ENCODE peak calls at places on chromosomes 13 and 19, in four cellular contexts. D is T-helper 17 cell; I is stimulated activated CD4-positive, alpha-beta T cell treated with anti-CD3 and anti-CD28 coated beads, Interleukin-4, amount 100 ng/mL, for 48 hours; Q is LHCN-M2. R is an unnamed sample.

GRCh38 chr19:40390084-40390742 is at the start of gene HIPK4:
- DNase-seq in D (no peak), Q (no peak), I (no peak), R (no peak)

GRCh38 chr19:27776020-27776419 is 1436.9 kb downstream of the UQCRFS1 start:
- DNase-seq in D (no peak), Q (peak; percentile 42), I (no peak), R (no peak)

GRCh38 chr19:28646629-28647028 is 566.3 kb downstream of the UQCRFS1 start:
- DNase-seq in I (no peak), D (no peak), Q (no peak), R (no peak)

GRCh38 chr13:54950546-54950945 is 1921.9 kb downstream of the OLFM4 start:
- DNase-seq in I (no peak), Q (no peak), D (no peak), R (no peak)

GRCh38 chr13:54433511-54434206 is 1405.0 kb downstream of the OLFM4 start:
- DNase-seq in Q (no peak), I (no peak), D (no peak), R (no peak)

GRCh38 chr19:48698046-48698445 is 2.3 kb downstream of the FUT2 start:
- DNase-seq in I (no peak), D (no peak), Q (peak; percentile 78), R (no peak)

GRCh38 chr13:60427285-60427684 is 30.3 kb downstream of the TDRD3 start:
- DNase-seq in D (no peak), I (no peak), Q (no peak), R (no peak)

GRCh38 chr19:38004505-38005223 is 97.7 kb downstream of the SIPA1L3 start:
- DNase-seq in I (no peak), Q (peak; percentile 98), D (no peak), R (no peak)

GRCh38 chr13:106450991-106451390 is 84.5 kb downstream of the EFNB2 start:
- DNase-seq in I (no peak), D (no peak), Q (no peak), R (no peak)

GRCh38 chr13:83221813-83222241 is 660.4 kb downstream of the SLITRK1 start:
- DNase-seq in Q (peak; percentile 83), D (no peak), I (no peak), R (no peak)

GRCh38 chr19:38849746-38850230 is at the start of gene HNRNPL:
- DNase-seq in D (peak; percentile 99), I (peak; percentile 98), Q (no peak), R (peak; percentile 99)

GRCh38 chr19:10724573-10725071 is 6.7 kb downstream of the DNM2 start:
- DNase-seq in Q (no peak), D (no peak), I (no peak), R (no peak)

GRCh38 chr13:43239441-43239840 is 216.1 kb downstream of the DNAJC15 start:
- DNase-seq in Q (no peak), D (no peak), I (no peak), R (no peak)

GRCh38 chr13:27018882-27019281 is 152.7 kb downstream of the USP12 start:
- DNase-seq in D (no peak), Q (no peak), I (no peak), R (no peak)

GRCh38 chr13:105058517-105058916 is 1476.9 kb downstream of the EFNB2 start:
- DNase-seq in I (no peak), Q (no peak), D (no peak), R (no peak)

GRCh38 chr13:114100446-114101320 is 31.7 kb downstream of the RASA3 start:
- DNase-seq in D (no peak), Q (no peak), I (no peak), R (no peak)

GRCh38 chr13:42720116-42720857 is 61.1 kb upstream of the FAM216B start:
- DNase-seq in I (peak; percentile 2), Q (peak; percentile 91), D (no peak), R (no peak)

GRCh38 chr19:41958367-41959055 is 610 bp downstream of the RABAC1 start:
- DNase-seq in D (peak; percentile 70), Q (peak; percentile 38), I (peak; percentile 87), R (peak; percentile 85)

GRCh38 chr13:44136693-44137268 is 236.8 kb upstream of the SERP2 start:
- DNase-seq in Q (peak; percentile 28), D (no peak), I (no peak), R (no peak)

GRCh38 chr19:21197589-21198295 is 55.9 kb downstream of the ZNF431 start:
- DNase-seq in I (no peak), D (no peak), Q (no peak), R (no peak)

GRCh38 chr19:40341601-40342482 is 6.4 kb downstream of the C19orf47 start:
- DNase-seq in Q (peak; percentile 88), I (no peak), D (no peak), R (no peak)

GRCh38 chr19:55118401-55118991 is 1.1 kb upstream of the PPP1R12C start:
- DNase-seq in I (no peak), D (no peak), Q (peak; percentile 75), R (peak; percentile 16)